ENCODE peak calls at places on chromosomes 3 and 15, in eight cellular contexts. One of them, this sample, is unnamed. For H3K4me1, the result is how much of the 10 kb centered on the place peaks cover.

GRCh38 chr3:50212502-50212901 is 7.4 kb downstream of the SLC38A3 start:
- DNase-seq in GM12878: no peak
- DNase-seq in breast epithelium: no peak
- DNase-seq in ovary: no peak
- DNase-seq in body of pancreas: no peak
- DNase-seq in spleen: no peak
- DNase-seq in tibial nerve: no peak
- DNase-seq in stomach: no peak
- DNase-seq in this sample: no peak

GRCh38 chr3:158456114-158456513 is 114.9 kb upstream of the MLF1 start:
- DNase-seq in GM12878: no peak
- DNase-seq in breast epithelium: no peak
- DNase-seq in ovary: no peak
- DNase-seq in body of pancreas: no peak
- DNase-seq in spleen: no peak
- DNase-seq in tibial nerve: no peak
- DNase-seq in stomach: no peak
- DNase-seq in this sample: no peak

GRCh38 chr15:88241060-88241459 is 15.5 kb downstream of the NTRK3 start:
- DNase-seq in GM12878: no peak
- DNase-seq in breast epithelium: no peak
- DNase-seq in ovary: no peak
- DNase-seq in body of pancreas: no peak
- DNase-seq in spleen: no peak
- DNase-seq in tibial nerve: no peak
- DNase-seq in stomach: no peak
- DNase-seq in this sample: no peak

GRCh38 chr3:20646425-20646824 is 460.4 kb upstream of the SGO1 start:
- DNase-seq in GM12878: no peak
- DNase-seq in breast epithelium: no peak
- DNase-seq in ovary: no peak
- DNase-seq in body of pancreas: no peak
- DNase-seq in spleen: no peak
- DNase-seq in tibial nerve: no peak
- DNase-seq in stomach: no peak
- DNase-seq in this sample: no peak

GRCh38 chr3:64747682-64748081 is 59.9 kb upstream of the ADAMTS9 start:
- DNase-seq in GM12878: no peak
- DNase-seq in breast epithelium: no peak
- DNase-seq in ovary: no peak
- DNase-seq in body of pancreas: no peak
- DNase-seq in spleen: no peak
- DNase-seq in tibial nerve: no peak
- DNase-seq in stomach: no peak
- DNase-seq in this sample: no peak

GRCh38 chr3:177284383-177284881 is 87.2 kb upstream of the TBL1XR1 start:
- DNase-seq in GM12878: no peak
- DNase-seq in breast epithelium: no peak
- DNase-seq in ovary: peak
- DNase-seq in body of pancreas: peak
- DNase-seq in spleen: no peak
- DNase-seq in tibial nerve: no peak
- DNase-seq in stomach: no peak
- DNase-seq in this sample: no peak

GRCh38 chr3:197516517-197516889 is 39.3 kb downstream of the BDH1 start:
- DNase-seq in GM12878: no peak
- DNase-seq in breast epithelium: peak
- DNase-seq in ovary: no peak
- DNase-seq in body of pancreas: peak
- DNase-seq in spleen: peak
- DNase-seq in tibial nerve: no peak
- DNase-seq in stomach: peak
- DNase-seq in this sample: no peak

GRCh38 chr3:52393959-52394670 is 50.8 kb downstream of the SEMA3G start:
- DNase-seq in GM12878: no peak
- DNase-seq in breast epithelium: no peak
- DNase-seq in ovary: no peak
- DNase-seq in body of pancreas: no peak
- DNase-seq in spleen: peak
- DNase-seq in tibial nerve: no peak
- DNase-seq in stomach: no peak
- DNase-seq in this sample: no peak

GRCh38 chr3:187139126-187139894 is at the start of gene RPL39L:
- DNase-seq in GM12878: peak
- DNase-seq in breast epithelium: peak
- DNase-seq in ovary: peak
- DNase-seq in body of pancreas: peak
- DNase-seq in spleen: peak
- DNase-seq in tibial nerve: peak
- DNase-seq in stomach: peak
- DNase-seq in this sample: peak

GRCh38 chr3:166955549-166955948 is 424.5 kb downstream of the ZBBX start:
- DNase-seq in GM12878: no peak
- DNase-seq in breast epithelium: no peak
- DNase-seq in ovary: no peak
- DNase-seq in body of pancreas: no peak
- DNase-seq in spleen: peak
- DNase-seq in tibial nerve: no peak
- DNase-seq in stomach: no peak
- DNase-seq in this sample: no peak

GRCh38 chr3:13577181-13578121 is 28.5 kb downstream of the FBLN2 start:
- DNase-seq in GM12878: no peak
- DNase-seq in breast epithelium: no peak
- DNase-seq in ovary: no peak
- DNase-seq in body of pancreas: no peak
- DNase-seq in spleen: peak
- DNase-seq in tibial nerve: no peak
- DNase-seq in stomach: no peak
- DNase-seq in this sample: no peak

GRCh38 chr3:119627461-119627860 is 29.8 kb downstream of the PLA1A start:
- DNase-seq in GM12878: peak
- DNase-seq in breast epithelium: no peak
- DNase-seq in ovary: no peak
- DNase-seq in body of pancreas: peak
- DNase-seq in spleen: peak
- DNase-seq in tibial nerve: no peak
- DNase-seq in stomach: no peak
- DNase-seq in this sample: peak

DNA sequence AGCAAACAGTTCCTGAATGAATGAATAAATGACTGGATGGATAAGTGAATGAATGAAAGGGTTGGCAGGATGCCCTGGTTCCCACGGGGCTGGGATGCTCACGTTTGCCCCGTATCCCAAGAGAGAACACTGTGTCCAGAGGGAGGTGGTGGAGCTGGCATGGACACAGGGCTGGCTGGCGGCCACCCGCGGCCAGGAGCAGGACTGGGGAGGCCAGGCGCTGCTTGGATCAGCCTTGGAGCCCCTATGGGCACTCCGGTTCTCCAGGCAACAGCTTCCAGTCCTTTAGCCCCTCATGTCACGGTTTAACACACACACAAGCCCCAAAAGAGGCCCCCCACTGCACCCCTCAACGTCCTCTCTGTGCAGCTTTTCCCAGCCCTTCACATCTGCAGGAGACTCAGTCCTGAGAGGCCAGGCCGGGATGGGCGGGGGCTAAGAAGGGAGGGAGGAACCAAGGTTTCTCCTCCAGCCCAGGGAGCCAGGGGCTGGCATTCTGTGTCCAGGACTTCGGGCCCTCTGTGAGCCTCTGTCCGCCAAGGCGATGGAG is 86.0 kb upstream of the ALDH1L1 start:
- DNase-seq in GM12878: no peak
- DNase-seq in breast epithelium: peak
- DNase-seq in ovary: peak
- DNase-seq in body of pancreas: peak
- DNase-seq in spleen: no peak
- DNase-seq in tibial nerve: peak
- DNase-seq in stomach: peak
- DNase-seq in this sample: peak
- TF ChIP-seq POLR2A in GM12878: no peak
- TF ChIP-seq POLR2A in breast epithelium: no peak
- TF ChIP-seq POLR2A in ovary: no peak
- TF ChIP-seq POLR2A in body of pancreas: no peak
- TF ChIP-seq POLR2A in spleen: no peak
- TF ChIP-seq POLR2A in tibial nerve: peak
- TF ChIP-seq POLR2A in stomach: no peak
- TF ChIP-seq POLR2A in this sample: no peak

DNA sequence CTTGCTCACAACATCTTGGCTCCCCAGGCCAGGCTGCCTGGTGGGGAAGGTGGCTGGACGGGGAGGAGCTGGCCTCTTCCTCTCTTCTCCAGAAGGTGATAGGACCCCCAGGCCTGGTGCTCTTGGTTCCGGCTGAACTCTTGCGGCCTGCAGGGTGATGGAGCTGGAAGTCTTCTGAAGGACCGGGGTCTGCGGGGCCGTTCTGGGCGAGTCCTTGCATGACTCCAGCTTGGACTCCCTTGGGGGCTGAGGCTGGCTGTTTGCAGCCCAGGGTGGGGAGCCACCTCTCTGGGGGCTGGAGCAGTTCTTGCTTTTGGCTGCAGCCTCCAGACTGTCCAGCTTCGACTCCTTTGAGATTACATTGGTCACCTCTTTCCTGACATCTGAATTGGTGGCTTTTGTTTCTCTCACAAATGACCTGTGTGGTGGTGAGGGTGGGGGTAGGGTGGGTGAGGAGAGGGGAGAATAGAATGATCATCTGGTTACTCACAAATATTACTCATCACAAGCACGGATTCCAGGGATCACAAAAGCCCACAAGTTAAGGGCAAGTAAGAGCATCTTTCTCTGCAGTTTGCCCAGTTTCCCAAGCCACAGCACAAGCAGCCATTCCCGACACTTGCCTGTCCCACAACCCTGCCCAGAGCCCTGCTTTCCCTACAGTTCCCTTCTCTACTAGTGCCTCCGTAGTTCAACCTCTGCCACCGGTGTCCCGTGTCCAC is 149.1 kb upstream of the HACD2 start:
- DNase-seq in GM12878: no peak
- DNase-seq in breast epithelium: no peak
- DNase-seq in ovary: no peak
- DNase-seq in body of pancreas: no peak
- DNase-seq in spleen: no peak
- DNase-seq in tibial nerve: no peak
- DNase-seq in stomach: no peak
- DNase-seq in this sample: no peak
- H3K4me1 ChIP-seq in GM12878: under half
- H3K4me1 ChIP-seq in breast epithelium: under half
- H3K4me1 ChIP-seq in ovary: under half
- H3K4me1 ChIP-seq in body of pancreas: under half
- H3K4me1 ChIP-seq in spleen: under half
- H3K4me1 ChIP-seq in tibial nerve: under half
- H3K4me1 ChIP-seq in stomach: under half
- H3K4me1 ChIP-seq in this sample: under half

DNA sequence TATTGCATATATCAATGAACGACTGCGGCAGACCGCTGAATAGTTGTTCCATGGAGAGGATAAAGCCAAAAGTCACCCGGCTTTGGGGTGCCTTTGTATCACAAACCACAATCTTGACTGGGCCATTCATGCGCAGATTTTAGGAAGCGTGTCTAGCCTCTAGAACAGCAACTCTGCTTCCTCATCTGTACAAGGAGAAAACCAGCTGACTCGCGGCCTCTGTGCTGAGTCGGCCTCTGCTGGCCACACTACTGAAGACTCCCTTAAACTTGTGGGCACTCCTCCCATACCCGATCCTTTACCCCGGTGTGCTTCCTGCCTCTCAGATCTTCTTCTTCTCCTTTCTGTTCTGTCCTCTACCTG is 872 bp downstream of the DLEC1 start:
- DNase-seq in GM12878: peak
- DNase-seq in breast epithelium: peak
- DNase-seq in ovary: peak
- DNase-seq in body of pancreas: peak
- DNase-seq in spleen: peak
- DNase-seq in tibial nerve: no peak
- DNase-seq in stomach: peak
- DNase-seq in this sample: peak
- H3K4me3 ChIP-seq in GM12878: peak
- H3K4me3 ChIP-seq in breast epithelium: peak
- H3K4me3 ChIP-seq in ovary: peak
- H3K4me3 ChIP-seq in body of pancreas: no peak
- H3K4me3 ChIP-seq in spleen: peak
- H3K4me3 ChIP-seq in tibial nerve: peak
- H3K4me3 ChIP-seq in stomach: peak
- H3K4me3 ChIP-seq in this sample: peak

GRCh38 chr3:108089544-108089943 is 1.3 kb downstream of the CD47 start:
- DNase-seq in GM12878: no peak
- DNase-seq in breast epithelium: no peak
- DNase-seq in ovary: no peak
- DNase-seq in body of pancreas: no peak
- DNase-seq in spleen: no peak
- DNase-seq in tibial nerve: no peak
- DNase-seq in stomach: no peak
- DNase-seq in this sample: no peak

GRCh38 chr3:108090066-108090700 is 648 bp downstream of the CD47 start:
- DNase-seq in GM12878: no peak
- DNase-seq in breast epithelium: no peak
- DNase-seq in ovary: peak
- DNase-seq in body of pancreas: peak
- DNase-seq in spleen: no peak
- DNase-seq in tibial nerve: peak
- DNase-seq in stomach: peak
- DNase-seq in this sample: peak

GRCh38 chr3:108092556-108092955 is 1.7 kb upstream of the CD47 start:
- DNase-seq in GM12878: no peak
- DNase-seq in breast epithelium: no peak
- DNase-seq in ovary: no peak
- DNase-seq in body of pancreas: no peak
- DNase-seq in spleen: no peak
- DNase-seq in tibial nerve: no peak
- DNase-seq in stomach: no peak
- DNase-seq in this sample: no peak

GRCh38 chr3:108091498-108092259 is 848 bp upstream of the CD47 start:
- DNase-seq in GM12878: no peak
- DNase-seq in breast epithelium: no peak
- DNase-seq in ovary: no peak
- DNase-seq in body of pancreas: peak
- DNase-seq in spleen: no peak
- DNase-seq in tibial nerve: no peak
- DNase-seq in stomach: peak
- DNase-seq in this sample: peak

DNA sequence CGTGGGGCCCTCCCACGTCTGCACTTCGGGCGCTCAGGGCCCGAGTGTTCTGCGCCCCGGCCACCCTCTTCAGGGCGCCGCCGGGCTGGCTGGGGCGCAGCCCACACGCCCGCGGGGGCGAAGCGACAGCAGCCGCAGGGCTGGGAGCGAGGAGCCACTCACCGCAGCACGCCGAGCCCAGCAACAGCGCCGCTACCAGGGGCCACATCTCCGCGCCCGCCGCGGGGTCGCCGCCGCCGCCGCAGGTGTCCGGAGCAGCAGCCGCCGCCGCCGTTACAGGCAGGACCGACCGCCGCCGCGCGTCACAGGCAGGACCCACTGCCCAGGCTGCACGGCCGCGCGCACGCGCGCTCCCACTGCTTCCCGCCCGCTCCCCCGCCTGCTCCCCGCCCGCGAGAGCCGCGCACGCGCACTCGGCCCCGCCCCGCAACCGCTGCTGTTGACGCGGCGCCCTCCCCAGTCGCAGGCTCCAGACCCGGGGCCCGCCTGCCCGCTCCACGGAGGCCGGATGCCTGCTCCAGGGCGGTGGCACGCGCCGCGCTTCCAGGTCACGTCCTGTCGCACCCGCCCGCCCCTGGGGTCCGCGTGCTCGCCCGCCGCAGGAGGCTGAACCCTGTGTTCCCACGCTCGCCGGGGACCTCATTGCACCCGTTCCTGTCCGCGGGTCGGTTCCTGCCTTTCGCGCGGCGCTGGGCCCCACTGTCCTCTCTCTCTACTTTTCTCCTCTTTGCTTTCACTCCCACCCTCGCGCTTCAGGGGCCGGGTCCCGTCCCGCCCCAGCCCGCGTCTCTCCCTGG is at the start of gene CD47:
- DNase-seq in GM12878: no peak
- DNase-seq in breast epithelium: peak
- DNase-seq in ovary: peak
- DNase-seq in body of pancreas: peak
- DNase-seq in spleen: peak
- DNase-seq in tibial nerve: peak
- DNase-seq in stomach: peak
- DNase-seq in this sample: peak
- TF ChIP-seq POLR2A in GM12878: peak
- TF ChIP-seq POLR2A in breast epithelium: peak
- TF ChIP-seq POLR2A in ovary: peak
- TF ChIP-seq POLR2A in body of pancreas: peak
- TF ChIP-seq POLR2A in spleen: no peak
- TF ChIP-seq POLR2A in tibial nerve: peak
- TF ChIP-seq POLR2A in stomach: no peak
- TF ChIP-seq POLR2A in this sample: peak